ENCODE peak calls at places on chromosomes 16 and 17, in seven cellular contexts. M is amniotic stem cell, Z is upper lobe of right lung, Q is RKO, T is NCI-H1092 treated with DMSO at 0.1 percent for 48 hours, F is NCI-H1105, L is heart left ventricle. H is an unnamed sample.

GRCh38 chr17:48804936-48805411 is 12.1 kb downstream of the TTLL6 start:
- DNase-seq in M (no peak), Z (peak), Q (peak), T (peak), F (peak), L (peak), H (peak)

GRCh38 chr16:22035094-22035675 is 27.3 kb downstream of the MOSMO start:
- DNase-seq in M (no peak), Z (no peak), Q (no peak), T (no peak), F (no peak), L (no peak), H (no peak)

GRCh38 chr17:59753522-59754467 is 46.3 kb downstream of the VMP1 start:
- DNase-seq in M (peak), Z (no peak), Q (peak), T (peak), F (peak), L (peak), H (peak)

GRCh38 chr17:42163113-42163512 is 8.3 kb upstream of the RAB5C start:
- DNase-seq in M (no peak), Z (no peak), Q (no peak), T (no peak), F (no peak), L (no peak), H (peak)

GRCh38 chr17:45902892-45903346 is 8.6 kb downstream of the MAPT start:
- DNase-seq in M (no peak), Z (no peak), Q (no peak), T (peak), F (peak), L (no peak), H (no peak)

GRCh38 chr16:74521691-74522090 is 85.2 kb downstream of the GLG1 start:
- DNase-seq in M (no peak), Z (no peak), Q (no peak), T (no peak), F (no peak), L (peak), H (no peak)

GRCh38 chr17:31321481-31321880 is at the start of gene EVI2A:
- DNase-seq in M (peak), Z (no peak), Q (peak), T (no peak), F (no peak), L (peak), H (peak)

GRCh38 chr16:30063893-30064745 is 1.4 kb upstream of the ALDOA start:
- DNase-seq in M (no peak), Z (peak), Q (peak), T (peak), F (peak), L (peak), H (peak)

GRCh38 chr16:88827727-88828126 is 16.0 kb upstream of the APRT start:
- DNase-seq in M (no peak), Z (no peak), Q (no peak), T (no peak), F (no peak), L (no peak), H (no peak)

GRCh38 chr16:27792486-27793275 is 242.7 kb downstream of the KATNIP start:
- DNase-seq in M (no peak), Z (no peak), Q (no peak), T (no peak), F (no peak), L (no peak), H (no peak)

GRCh38 chr16:75231570-75231969 is 12.8 kb downstream of the CTRB1 start:
- DNase-seq in M (no peak), Z (no peak), Q (no peak), T (no peak), F (no peak), L (no peak), H (no peak)

GRCh38 chr16:4309833-4310266 is 6.0 kb upstream of the GLIS2 start:
- DNase-seq in M (peak), Z (peak), Q (peak), T (peak), F (no peak), L (peak), H (peak)

GRCh38 chr16:1839554-1839953 is 12.5 kb downstream of the FAHD1 start:
- DNase-seq in M (no peak), Z (no peak), Q (peak), T (no peak), F (no peak), L (no peak), H (no peak)